ENCODE peak calls at places on chromosomes 7 and 10, in eight cellular contexts. D is nephron progenitor cell, Q is left ventricle myocardium inferior, R is sigmoid colon, O is GM06990, W is prostate gland, L is lower lobe of right lung, T is MM.1S. C is an unnamed sample.
A peak's percentile ranks its signal among the peaks of the same experiment; 100 is the strongest.

GRCh38 chr7:76347710-76348109 is 11.1 kb downstream of the YWHAG start:
- DNase-seq in D (no peak), Q (no peak), R (no peak), O (no peak), W (no peak), L (no peak), T (no peak), C (no peak)

GRCh38 chr10:30999084-30999712 is 32.5 kb downstream of the ZNF438 start:
- DNase-seq in D (no peak), Q (no peak), R (peak; percentile 69), O (no peak), W (no peak), L (no peak), T (no peak), C (no peak)

GRCh38 chr10:34713875-34714274 is 101.2 kb downstream of the PARD3 start:
- DNase-seq in D (no peak), Q (no peak), R (no peak), O (no peak), W (no peak), L (no peak), T (no peak), C (no peak)

GRCh38 chr7:149248777-149249176 is 9.3 kb downstream of the ZNF212 start:
- DNase-seq in D (no peak), Q (no peak), R (no peak), O (no peak), W (no peak), L (no peak), T (no peak), C (no peak)

GRCh38 chr7:151233111-151233701 is 923 bp downstream of the CHPF2 start:
- DNase-seq in D (peak; percentile 34), Q (no peak), R (peak; percentile 70), O (peak; percentile 52), W (peak; percentile 33), L (no peak), T (peak; percentile 58), C (peak; percentile 72)

GRCh38 chr7:132764762-132765161 is 188.5 kb upstream of the PLXNA4 start:
- DNase-seq in D (no peak), Q (no peak), R (no peak), O (no peak), W (no peak), L (no peak), T (no peak), C (no peak)

GRCh38 chr7:68043546-68043945 is 1046.9 kb downstream of the TYW1 start:
- DNase-seq in D (no peak), Q (no peak), R (no peak), O (no peak), W (no peak), L (no peak), T (no peak), C (no peak)

GRCh38 chr7:100118388-100119074 is 627 bp downstream of the TAF6 start:
- DNase-seq in D (no peak), Q (no peak), R (no peak), O (no peak), W (no peak), L (no peak), T (no peak), C (no peak)

GRCh38 chr10:78472542-78472890 is 438.9 kb downstream of the RPS24 start:
- DNase-seq in D (peak; percentile 42), Q (no peak), R (no peak), O (no peak), W (peak; percentile 1), L (no peak), T (no peak), C (no peak)

DNA sequence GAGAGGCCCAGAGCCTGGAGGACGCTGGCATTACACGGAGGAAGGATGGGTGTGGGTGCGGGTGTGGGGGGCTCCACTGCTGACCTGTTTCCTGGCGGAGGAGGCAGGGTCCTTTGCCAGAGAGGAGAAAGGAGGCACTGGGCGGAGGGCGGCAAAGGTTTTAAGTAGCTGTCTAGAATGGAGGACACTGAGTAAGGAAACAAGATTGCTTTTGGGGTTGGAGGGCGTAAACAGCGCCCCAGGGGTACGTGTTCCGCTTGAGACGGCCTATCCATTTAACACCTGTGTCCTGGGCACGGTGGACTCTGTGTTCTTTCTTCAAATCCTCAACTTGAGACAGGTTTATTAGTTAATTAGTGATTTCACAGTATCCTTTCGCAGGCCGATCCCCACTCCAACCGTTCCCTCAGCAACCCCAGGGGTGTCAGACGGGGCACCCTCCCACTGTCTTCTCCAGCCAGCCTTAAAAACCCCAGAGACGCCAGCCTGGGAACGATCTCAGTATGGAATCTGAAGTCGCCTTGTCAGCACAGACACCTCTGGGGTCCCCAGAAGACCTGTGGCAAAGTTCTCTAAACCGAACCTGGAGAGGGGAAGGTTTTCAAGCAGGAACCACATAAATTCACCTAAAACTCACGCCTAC is 24.8 kb downstream of the SFXN4 start:
- DNase-seq in D (no peak), Q (no peak), R (no peak), O (no peak), W (no peak), L (no peak), T (no peak), C (no peak)
- TF ChIP-seq CTCF in D (no peak), Q (no peak), R (no peak), O (no peak), W (no peak), L (no peak), T (no peak), C (no peak)

DNA sequence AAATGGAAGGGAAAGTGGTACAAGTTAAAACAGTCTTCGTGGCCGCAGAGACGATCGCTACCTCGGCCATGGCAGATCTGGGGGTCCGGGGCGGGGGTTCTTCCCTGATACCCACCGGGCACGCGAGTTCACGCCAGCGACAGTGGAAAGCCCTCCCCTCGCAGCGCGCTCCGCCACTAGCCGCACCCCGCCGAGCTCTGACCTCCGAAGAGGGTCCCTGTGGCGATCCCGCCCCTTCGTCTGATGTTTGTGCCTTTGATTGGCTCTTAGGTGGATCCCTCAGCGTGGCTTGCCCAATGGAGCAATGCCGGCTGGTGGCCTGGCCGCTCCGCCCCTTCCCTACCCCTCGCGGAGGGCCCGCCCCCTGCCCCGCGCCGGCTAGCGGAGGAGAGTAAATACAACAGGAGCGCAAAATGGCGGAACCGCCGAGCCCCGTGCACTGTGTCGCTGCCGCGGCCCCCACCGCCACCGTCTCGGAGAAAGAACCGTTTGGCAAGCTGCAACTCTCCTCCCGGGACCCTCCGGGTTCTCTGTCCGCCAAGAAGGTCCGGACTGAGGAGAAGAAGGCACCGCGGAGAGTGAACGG is at the start of gene RSBN1L:
- DNase-seq in D (peak; percentile 98), Q (peak; percentile 99), R (peak; percentile 99), O (peak; percentile 97), W (peak; percentile 99), L (peak; percentile 98), T (peak; percentile 99), C (peak; percentile 96)
- TF ChIP-seq CTCF in D (peak; percentile 16), Q (peak; percentile 61), R (no peak), O (peak; percentile 38), W (peak; percentile 51), L (peak; percentile 46), T (peak; percentile 34), C (no peak)

GRCh38 chr7:22854158-22855048 is 31.8 kb upstream of the TOMM7 start:
- DNase-seq in D (peak; percentile 78), Q (peak; percentile 92), R (peak; percentile 98), O (peak; percentile 90), W (peak; percentile 63), L (peak; percentile 94), T (peak; percentile 90), C (peak; percentile 96)
- TF ChIP-seq CTCF in D (peak; percentile 59), Q (peak; percentile 95), R (no peak), O (no peak), W (peak; percentile 53), L (peak; percentile 85), T (no peak), C (no peak)

GRCh38 chr10:117431160-117431559 is 55.9 kb upstream of the PDZD8 start:
- DNase-seq in D (no peak), Q (no peak), R (no peak), O (no peak), W (no peak), L (no peak), T (no peak), C (no peak)
- TF ChIP-seq CTCF in D (no peak), Q (no peak), R (no peak), O (no peak), W (no peak), L (no peak), T (no peak), C (no peak)

GRCh38 chr7:157715071-157715937 is 378.5 kb downstream of the DNAJB6 start:
- DNase-seq in D (no peak), Q (no peak), R (peak; percentile 44), O (no peak), W (no peak), L (no peak), T (no peak), C (no peak)
- TF ChIP-seq CTCF in D (no peak), Q (no peak), R (no peak), O (no peak), W (no peak), L (no peak), T (no peak), C (no peak)

GRCh38 chr10:124671486-124672075 is 72.6 kb downstream of the FAM53B start:
- DNase-seq in D (peak; percentile 31), Q (peak; percentile 59), R (peak; percentile 79), O (no peak), W (no peak), L (peak; percentile 72), T (no peak), C (no peak)
- TF ChIP-seq CTCF in D (peak; percentile 21), Q (peak; percentile 61), R (no peak), O (no peak), W (no peak), L (peak; percentile 33), T (no peak), C (no peak)

C was measured in GM20000.